ENCODE peak calls at places on chromosome 7, in nine cellular contexts. I is mammary epithelial cell, R is thoracic aorta, Q is K562, X is IMR-90, V is cardiac muscle cell, B is A549, M is keratinocyte, A is left ventricle myocardium inferior. Z is an unnamed sample. For H3K4me1, the result is how much of the 10 kb centered on the place peaks cover.

GRCh38 chr7:105581066-105581811 is at the start of gene EFCAB10:
- DNase-seq in M (no peak), R (no peak), Q (no peak), V (peak), A (peak), B (peak), I (peak), X (peak), Z (peak)

GRCh38 chr7:147197006-147197405 is 1080.4 kb downstream of the CNTNAP2 start:
- DNase-seq in R (no peak), V (no peak), X (no peak), A (no peak), I (no peak), Q (no peak), M (no peak), B (no peak), Z (no peak)

GRCh38 chr7:101911800-101912705 is 94.6 kb downstream of the CUX1 start:
- DNase-seq in A (peak), B (no peak), Q (peak), R (no peak), V (peak), X (peak), I (no peak), M (no peak), Z (peak)

GRCh38 chr7:33686001-33686591 is 219.2 kb upstream of the BMPER start:
- DNase-seq in A (no peak), X (no peak), I (no peak), Q (no peak), V (no peak), M (no peak), R (no peak), B (no peak), Z (peak)

GRCh38 chr7:32357535-32358277 is 132.5 kb downstream of the LSM5 start:
- DNase-seq in R (no peak), M (no peak), V (no peak), A (no peak), X (no peak), B (peak), Q (no peak), I (peak), Z (no peak)

GRCh38 chr7:137953692-137954470 is 48.0 kb downstream of the CREB3L2 start:
- DNase-seq in I (peak), V (peak), X (peak), B (peak), A (no peak), Q (peak), R (no peak), M (no peak), Z (peak)

GRCh38 chr7:5702876-5703571 is 78.4 kb downstream of the RNF216 start:
- DNase-seq in I (peak), V (no peak), A (peak), M (no peak), X (peak), R (no peak), Q (no peak), B (no peak), Z (no peak)

GRCh38 chr7:72272479-72272878 is 139.7 kb downstream of the CALN1 start:
- DNase-seq in M (no peak), I (no peak), A (no peak), R (no peak), X (no peak), V (no peak), B (no peak), Q (no peak), Z (no peak)

GRCh38 chr7:2482725-2483451 is 6.7 kb upstream of the GRIFIN start:
- DNase-seq in R (no peak), Q (no peak), A (no peak), M (no peak), I (no peak), V (no peak), B (no peak), X (no peak), Z (no peak)

DNA sequence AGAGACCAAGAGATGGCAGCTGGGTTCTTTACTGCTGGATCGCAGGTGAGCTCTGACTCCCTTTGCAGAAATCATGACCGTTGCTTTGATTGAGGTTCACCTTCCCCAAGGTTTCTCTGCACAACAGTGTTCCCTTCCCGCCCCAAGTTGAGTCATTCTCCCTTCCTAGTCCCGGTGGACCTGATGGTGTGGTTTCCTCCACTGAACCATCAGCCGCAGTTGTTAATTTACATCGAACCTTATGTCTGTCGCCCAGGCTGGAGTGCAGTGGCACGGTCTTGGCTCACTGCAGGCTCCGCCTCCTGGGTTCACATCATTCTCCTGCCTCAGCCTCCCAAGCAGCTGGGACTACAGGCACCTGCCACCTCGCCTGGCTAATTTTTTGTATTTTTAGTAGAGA is 5.8 kb downstream of the ZSCAN25 start:
- DNase-seq in X (no peak), R (no peak), V (no peak), Q (no peak), M (no peak), A (no peak), B (no peak), I (peak), Z (no peak)
- H3K4me3 ChIP-seq in X (no peak), R (no peak), V (no peak), Q (no peak), M (no peak), A (no peak), B (no peak), I (no peak), Z (no peak)

GRCh38 chr7:29143698-29144203 is 2.6 kb downstream of the CPVL start:
- DNase-seq in M (no peak), I (no peak), A (no peak), B (no peak), V (no peak), R (no peak), X (no peak), Q (no peak), Z (no peak)

GRCh38 chr7:29139796-29140195 is 6.5 kb downstream of the CPVL start:
- DNase-seq in Q (no peak), X (no peak), M (no peak), A (no peak), B (no peak), R (no peak), V (no peak), I (peak), Z (no peak)

GRCh38 chr7:29139191-29139590 is 7.1 kb downstream of the CPVL start:
- DNase-seq in A (no peak), X (no peak), R (no peak), I (peak), Q (no peak), M (no peak), V (peak), B (no peak), Z (no peak)

GRCh38 chr7:29140873-29141468 is 5.4 kb downstream of the CPVL start:
- DNase-seq in V (peak), B (no peak), Q (no peak), I (no peak), R (no peak), M (no peak), X (no peak), A (no peak), Z (peak)

DNA sequence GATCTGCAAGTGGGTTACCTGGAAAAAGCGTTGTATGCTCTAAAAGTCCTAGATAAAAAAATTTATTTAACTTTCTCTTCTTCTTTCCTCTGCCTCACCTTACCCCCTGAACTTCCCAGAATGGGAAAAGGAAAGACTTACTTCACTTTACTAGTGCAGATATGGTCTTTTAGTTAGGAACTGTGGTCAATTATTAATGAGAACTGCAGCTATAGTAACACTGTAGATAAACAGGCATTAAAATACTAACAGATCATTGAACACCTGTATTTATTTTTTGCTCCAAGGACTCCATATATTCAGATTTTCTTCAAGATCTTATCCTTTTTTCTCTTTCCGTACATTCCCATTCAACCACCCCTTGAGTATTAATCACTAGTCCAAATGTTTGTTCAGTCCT is 4.4 kb downstream of the CPVL start:
- DNase-seq in A (no peak), R (no peak), V (no peak), B (no peak), X (no peak), M (no peak), I (no peak), Q (no peak), Z (no peak)
- H3K4me1 ChIP-seq in A (under half), R (under half), V (under half), B (under half), X (under half), M (under half), I (under half), Q (under half), Z (under half)

DNA sequence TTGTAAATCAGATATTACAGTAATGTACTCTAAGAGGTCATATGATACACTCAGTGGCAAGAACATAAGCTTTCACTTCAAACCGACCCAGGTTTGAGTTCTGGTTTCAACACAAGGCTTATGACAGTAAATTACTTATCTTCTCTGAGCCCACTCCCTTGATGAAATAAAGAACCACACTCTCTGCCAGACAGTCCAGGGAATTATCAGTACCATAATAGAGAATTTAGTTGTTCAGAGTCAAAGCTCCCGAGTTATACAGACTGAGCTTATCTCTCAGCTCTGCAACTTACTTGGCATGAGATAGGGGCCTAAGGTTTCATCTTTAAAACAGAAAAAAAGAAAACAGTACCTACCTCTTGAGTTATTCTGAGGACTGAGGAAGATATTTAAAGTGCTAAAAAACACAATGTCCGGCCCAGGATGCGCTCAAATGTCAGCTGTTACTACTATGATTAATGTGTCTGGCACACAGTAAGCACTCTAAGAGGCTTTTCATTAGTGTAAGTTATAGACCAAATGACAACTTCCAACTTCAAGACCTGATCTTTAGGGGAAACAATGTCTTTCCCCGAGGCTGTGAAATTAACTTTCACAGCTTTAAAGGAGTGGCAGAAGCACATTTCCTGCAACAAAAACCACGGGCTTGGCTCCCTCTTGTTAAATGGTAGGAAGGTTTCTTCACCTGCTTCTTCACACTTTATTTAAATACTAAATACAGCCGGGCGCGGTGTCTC is 38.1 kb downstream of the UBE2H start:
- DNase-seq in R (no peak), V (peak), X (no peak), I (no peak), B (no peak), Q (no peak), A (no peak), M (no peak), Z (no peak)
- H3K4me3 ChIP-seq in R (no peak), V (no peak), X (no peak), I (no peak), B (no peak), Q (no peak), A (peak), M (no peak), Z (no peak)

GRCh38 chr7:28434510-28434909 is 22.2 kb downstream of the CREB5 start:
- DNase-seq in B (no peak), R (no peak), I (no peak), Q (no peak), A (no peak), X (no peak), V (no peak), M (no peak), Z (no peak)
- H3K4me1 ChIP-seq in B (under half), R (under half), I (under half), Q (under half), A (under half), X (under half), V (under half), M (under half), Z (under half)

DNA sequence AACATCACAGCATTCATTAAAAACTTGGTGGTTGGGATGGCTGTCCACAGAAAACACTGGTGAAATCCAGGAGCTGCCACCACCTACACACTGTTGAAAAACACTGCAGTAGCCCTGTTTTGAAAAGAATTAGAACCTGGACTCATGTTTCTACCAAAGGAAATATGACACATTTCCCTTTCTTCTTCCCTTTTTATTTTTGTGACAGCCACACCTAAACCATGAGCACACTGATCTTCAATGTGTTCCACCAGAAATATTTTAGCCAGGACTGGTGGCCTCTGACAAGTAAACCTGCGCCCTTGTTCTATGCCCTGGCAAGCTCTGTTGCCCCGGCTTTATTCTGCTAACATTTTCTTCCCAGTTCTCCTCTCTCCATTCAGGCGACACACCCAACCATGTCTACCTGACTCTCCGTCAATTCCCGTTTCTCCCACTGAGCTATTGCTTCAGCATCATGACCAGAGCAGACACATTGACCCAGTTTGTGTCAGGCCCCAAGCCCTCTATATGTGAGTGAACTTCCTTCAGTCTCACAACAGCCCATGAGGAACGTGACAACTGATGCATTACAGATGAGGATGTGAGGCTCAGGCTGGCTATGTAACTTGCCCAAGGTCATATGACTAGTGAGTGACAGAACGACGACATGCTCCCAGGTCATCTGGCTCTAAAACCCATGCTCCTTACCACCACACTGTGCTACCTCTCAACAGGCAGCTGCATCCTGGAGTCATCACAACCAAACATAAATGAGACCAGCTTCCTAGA is 3.5 kb downstream of the TMEM140 start:
- DNase-seq in I (no peak), A (no peak), V (no peak), Q (no peak), B (no peak), X (no peak), M (no peak), R (no peak), Z (no peak)
- H3K4me3 ChIP-seq in I (no peak), A (peak), V (no peak), Q (no peak), B (no peak), X (no peak), M (no peak), R (no peak), Z (no peak)

DNA sequence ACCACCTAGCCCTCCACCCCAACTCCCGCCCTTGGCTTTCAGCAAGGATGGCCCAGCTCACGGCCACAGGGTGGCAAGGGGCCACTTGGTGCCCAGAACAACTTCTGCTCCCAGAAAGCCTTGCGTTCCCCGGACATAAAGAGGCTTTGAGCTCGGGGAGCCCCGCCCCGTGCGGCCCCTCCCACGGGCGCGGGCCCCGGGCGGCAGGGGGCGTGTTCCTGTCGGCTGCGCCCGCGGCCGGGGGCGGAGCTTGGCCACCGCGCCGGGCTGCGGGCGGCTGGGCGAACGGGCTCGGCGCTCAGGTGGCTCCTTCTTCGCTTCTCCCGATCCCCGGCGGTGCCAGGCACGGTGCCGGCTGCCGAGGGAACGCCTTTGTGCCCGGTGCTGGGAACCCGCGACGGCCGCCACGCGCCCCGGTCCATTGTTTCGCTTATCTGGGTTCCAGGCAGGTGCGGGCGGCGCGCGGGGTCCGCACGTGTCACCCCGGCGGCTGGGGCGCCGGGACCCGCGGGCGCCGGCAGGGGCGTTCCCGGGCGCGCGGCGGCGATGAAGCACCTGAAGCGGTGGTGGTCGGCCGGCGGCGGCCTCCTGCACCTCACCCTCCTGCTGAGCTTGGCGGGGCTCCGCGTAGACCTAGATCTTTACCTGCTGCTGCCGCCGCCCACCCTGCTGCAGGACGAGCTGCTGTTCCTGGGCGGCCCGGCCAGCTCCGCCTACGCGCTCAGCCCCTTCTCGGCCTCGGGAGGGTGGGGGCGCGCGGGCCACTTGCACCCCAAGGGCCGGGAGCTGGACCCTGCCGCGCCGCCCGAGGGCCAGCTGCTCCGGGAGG is at the start of gene NFE2L3:
- DNase-seq in X (peak), B (peak), M (no peak), R (no peak), A (peak), Q (peak), I (peak), V (peak), Z (peak)
- H3K4me1 ChIP-seq in X (under half), B (under half), M (under half), R (under half), A (under half), Q (under half), I (under half), V (under half), Z (under half)

Z was measured in Caco-2.